ENCODE peak calls at places on chromosomes 7 and 10, in seven cellular contexts. I is NCI-H2081, D is SK-N-SH, U is AG09309, J is mesothelial cell of epicardium, R is AG10803, E is left cardiac atrium. O is an unnamed sample.

GRCh38 chr7:83077328-83077727 is 85.4 kb downstream of the PCLO start:
- DNase-seq in I (no peak), D (no peak), U (no peak), J (no peak), R (no peak), E (no peak), O (no peak)

GRCh38 chr10:110360857-110361474 is 56.2 kb upstream of the SMNDC1 start:
- DNase-seq in I (no peak), D (no peak), U (no peak), J (no peak), R (no peak), E (no peak), O (no peak)

GRCh38 chr7:55545496-55545895 is 26.8 kb downstream of the VOPP1 start:
- DNase-seq in I (no peak), D (no peak), U (no peak), J (no peak), R (peak; percentile 50), E (no peak), O (no peak)

GRCh38 chr10:75870039-75870645 is 438.7 kb downstream of the LRMDA start:
- DNase-seq in I (no peak), D (no peak), U (no peak), J (no peak), R (no peak), E (no peak), O (no peak)

GRCh38 chr7:129980667-129981066 is 27.9 kb upstream of the UBE2H start:
- DNase-seq in I (no peak), D (peak; percentile 46), U (no peak), J (no peak), R (no peak), E (no peak), O (no peak)

GRCh38 chr10:17787087-17787942 is 21.8 kb upstream of the MRC1 start:
- DNase-seq in I (no peak), D (no peak), U (peak; percentile 88), J (no peak), R (peak; percentile 94), E (no peak), O (no peak)

GRCh38 chr10:7523656-7524055 is 112.8 kb upstream of the SFMBT2 start:
- DNase-seq in I (no peak), D (no peak), U (no peak), J (no peak), R (no peak), E (no peak), O (no peak)

GRCh38 chr7:40694041-40694809 is 559.4 kb downstream of the SUGCT start:
- DNase-seq in I (no peak), D (no peak), U (peak; percentile 39), J (no peak), R (peak; percentile 61), E (no peak), O (no peak)

GRCh38 chr7:44617225-44617885 is 10.9 kb downstream of the OGDH start:
- DNase-seq in I (no peak), D (no peak), U (peak; percentile 29), J (no peak), R (peak; percentile 69), E (no peak), O (no peak)

GRCh38 chr7:43758861-43759683 is 592 bp downstream of the BLVRA start:
- DNase-seq in I (peak; percentile 51), D (peak; percentile 90), U (no peak), J (no peak), R (peak; percentile 33), E (peak; percentile 52), O (peak; percentile 51)

O was measured in K562.